ENCODE peak calls at places on chromosomes 16 and 17, in eight cellular contexts. O, X, U, J, H, Z, K and Y are unnamed samples.
A peak's percentile ranks its signal among the peaks of the same experiment; 100 is the strongest.

GRCh38 chr16:50635505-50636392 is 45.4 kb downstream of the SNX20 start:
- DNase-seq in O (no peak), X (no peak), K (peak; percentile 60), U (no peak), Z (no peak), J (no peak), H (no peak), Y (no peak)

GRCh38 chr17:15092762-15093161 is 172.4 kb downstream of the PMP22 start:
- DNase-seq in K (no peak), H (no peak), X (no peak), O (peak; percentile 45), Z (no peak), J (no peak), U (peak; percentile 32), Y (no peak)

GRCh38 chr17:49557204-49558024 is 18.3 kb upstream of the NXPH3 start:
- DNase-seq in Z (peak; percentile 36), O (peak; percentile 30), H (no peak), J (no peak), K (peak; percentile 92), X (no peak), U (peak; percentile 80), Y (no peak)

GRCh38 chr17:65332375-65332774 is 195.2 kb downstream of the RGS9 start:
- DNase-seq in X (no peak), H (no peak), U (peak; percentile 71), Z (no peak), K (peak; percentile 37), J (no peak), O (peak; percentile 57), Y (no peak)

GRCh38 chr16:29877266-29877961 is 14.4 kb upstream of the CDIPT start:
- DNase-seq in J (no peak), X (no peak), Z (no peak), H (no peak), U (no peak), O (peak; percentile 41), K (peak; percentile 100), Y (peak; percentile 71)

GRCh38 chr17:69030145-69030544 is 30.6 kb downstream of the ABCA9 start:
- DNase-seq in X (no peak), O (peak; percentile 20), U (no peak), H (no peak), J (no peak), K (no peak), Z (no peak), Y (no peak)

GRCh38 chr17:77772461-77772897 is 186.0 kb upstream of the TNRC6C start:
- DNase-seq in K (peak; percentile 91), Z (peak; percentile 91), U (peak; percentile 50), O (no peak), X (peak; percentile 63), J (peak; percentile 82), H (no peak), Y (peak; percentile 48)

GRCh38 chr17:62704381-62704971 is 77.0 kb downstream of the MRC2 start:
- DNase-seq in X (no peak), J (peak; percentile 54), H (peak; percentile 60), U (peak; percentile 93), K (peak; percentile 74), Z (peak; percentile 76), O (peak; percentile 92), Y (peak; percentile 65)

GRCh38 chr16:88377961-88378360 is 4.8 kb upstream of the ZNF469 start:
- DNase-seq in Z (peak; percentile 47), O (no peak), X (peak; percentile 7), H (no peak), K (no peak), J (no peak), U (no peak), Y (peak; percentile 35)

GRCh38 chr17:5022171-5022711 is 13.0 kb downstream of the SLC52A1 start:
- DNase-seq in U (no peak), O (no peak), Z (no peak), J (no peak), H (no peak), K (no peak), X (no peak), Y (no peak)

GRCh38 chr16:13332713-13333255 is 431.4 kb downstream of the SHISA9 start:
- DNase-seq in U (no peak), H (no peak), X (no peak), K (peak; percentile 54), Z (no peak), O (no peak), J (no peak), Y (no peak)

GRCh38 chr17:54992797-54993639 is 24.5 kb downstream of the STXBP4 start:
- DNase-seq in Z (no peak), O (peak; percentile 30), J (no peak), K (peak; percentile 86), X (no peak), U (peak; percentile 82), H (no peak), Y (no peak)

GRCh38 chr17:65219124-65219523 is 82.0 kb downstream of the RGS9 start:
- DNase-seq in X (no peak), U (no peak), Z (no peak), H (no peak), O (no peak), K (no peak), J (no peak), Y (no peak)

GRCh38 chr16:1288813-1289479 is 20.5 kb upstream of the UBE2I start:
- DNase-seq in H (no peak), Z (no peak), U (no peak), X (no peak), O (no peak), J (no peak), K (peak; percentile 65), Y (no peak)

GRCh38 chr17:20791626-20792025 is 212.1 kb downstream of the CDRT15L2 start:
- DNase-seq in U (no peak), Z (no peak), H (no peak), O (no peak), K (no peak), X (no peak), J (no peak), Y (no peak)

GRCh38 chr17:76402711-76403110 is 18.3 kb downstream of the SPHK1 start:
- DNase-seq in H (no peak), J (no peak), Z (no peak), O (no peak), U (no peak), X (no peak), K (no peak), Y (peak; percentile 37)

GRCh38 chr17:5468075-5468473 is 708 bp downstream of the DHX33 start:
- DNase-seq in Z (no peak), H (no peak), J (no peak), U (no peak), X (no peak), O (peak; percentile 16), K (peak; percentile 14), Y (no peak)

GRCh38 chr16:8736123-8736680 is 61.2 kb downstream of the TMEM186 start:
- DNase-seq in J (no peak), Z (peak; percentile 21), H (no peak), O (no peak), X (no peak), K (no peak), U (no peak), Y (no peak)

GRCh38 chr17:8156174-8156992 is 4.2 kb upstream of the PER1 start:
- DNase-seq in H (peak; percentile 100), U (peak; percentile 99), X (peak; percentile 100), J (peak; percentile 100), K (peak; percentile 100), O (peak; percentile 100), Z (peak; percentile 100), Y (peak; percentile 100)
- TF ChIP-seq CTCF in H (no peak), U (no peak), X (no peak), J (no peak), K (peak; percentile 10), O (no peak), Z (no peak), Y (no peak)

GRCh38 chr17:44385287-44386181 is 3.9 kb downstream of the ITGA2B start:
- DNase-seq in H (peak; percentile 55), X (peak; percentile 83), U (peak; percentile 87), K (peak; percentile 96), Z (peak; percentile 88), O (peak; percentile 61), J (peak; percentile 80), Y (peak; percentile 86)
- H3K27ac ChIP-seq in H (no peak overlapping the region), X (no peak overlapping the region), U (no peak overlapping the region), K (no peak overlapping the region), Z (no peak overlapping the region), O (no peak overlapping the region), J (no peak overlapping the region), Y (no peak overlapping the region)

DNA sequence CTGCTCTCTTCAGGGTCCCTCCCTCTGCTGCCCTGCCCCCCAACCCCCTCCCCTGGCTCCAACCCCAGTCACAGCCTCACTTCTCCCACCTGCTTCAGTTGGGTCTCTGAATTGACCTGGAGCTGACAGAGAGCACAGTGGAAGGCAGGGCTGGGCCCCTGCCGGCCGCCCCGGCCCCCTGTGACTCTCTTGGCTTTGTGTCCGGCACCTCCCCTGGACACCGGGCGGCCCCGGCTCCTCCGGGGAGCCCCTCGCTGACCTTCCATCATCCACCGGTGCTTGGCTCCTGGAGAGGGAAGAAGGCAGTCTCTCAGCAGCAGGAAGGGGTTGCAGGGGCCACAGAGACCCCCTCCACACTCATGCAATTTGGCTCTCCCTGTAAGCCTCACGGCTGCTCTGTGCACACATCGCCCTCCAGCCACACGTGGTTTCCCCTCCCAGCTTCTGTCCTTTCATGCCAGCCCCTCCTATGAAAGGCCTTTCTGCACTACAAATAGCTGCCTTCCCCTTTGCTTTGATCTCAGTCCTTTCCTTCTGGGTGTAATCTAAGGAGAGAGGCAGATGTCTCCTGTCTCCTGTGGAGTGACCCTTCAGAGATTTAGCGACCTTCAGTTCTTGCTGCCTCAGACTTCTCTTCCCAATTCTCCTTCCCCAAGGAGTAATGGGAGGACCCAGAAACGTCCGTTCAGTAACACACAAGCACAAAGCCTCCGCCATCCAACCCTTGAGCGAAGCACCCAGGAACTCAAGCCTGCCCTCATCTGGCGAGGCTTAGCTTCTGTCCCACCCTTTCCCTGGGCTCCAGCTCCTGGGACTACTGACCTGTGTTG is 8.3 kb downstream of the NKIRAS2 start:
- DNase-seq in H (no peak), Z (no peak), K (peak; percentile 92), X (no peak), J (no peak), O (no peak), U (peak; percentile 18), Y (no peak)
- TF ChIP-seq CTCF in H (peak; percentile 54), Z (no peak), K (peak; percentile 87), X (no peak), J (no peak), O (no peak), U (peak; percentile 38), Y (no peak)

DNA sequence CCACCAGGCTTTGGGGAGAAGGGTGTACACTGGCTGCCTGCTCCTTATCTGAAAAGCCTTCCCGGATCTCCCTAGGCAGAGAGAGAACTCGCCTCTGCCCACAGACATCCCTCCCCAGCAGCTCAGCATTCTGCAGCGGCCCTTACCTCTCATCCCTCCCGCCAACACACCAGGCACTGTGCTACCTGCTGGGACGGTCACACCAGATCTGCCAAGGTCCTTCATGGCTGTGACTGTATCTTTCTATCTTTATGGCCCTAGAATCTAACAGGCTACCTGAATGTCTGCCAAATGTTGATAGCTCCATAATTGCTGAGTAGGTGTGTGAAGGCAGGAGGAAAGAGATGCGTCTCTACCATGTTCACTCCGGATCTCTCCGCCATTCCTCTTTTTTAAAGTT is 7.9 kb downstream of the TSNAXIP1 start:
- DNase-seq in U (no peak), Z (no peak), X (no peak), O (no peak), K (no peak), H (no peak), J (no peak), Y (no peak)
- H3K27ac ChIP-seq in U (no peak overlapping the region), Z (no peak overlapping the region), X (no peak overlapping the region), O (no peak overlapping the region), K (no peak overlapping the region), H (no peak overlapping the region), J (no peak overlapping the region), Y (no peak overlapping the region)

GRCh38 chr16:52671560-52671959 is 124.6 kb upstream of the TOX3 start:
- DNase-seq in Z (no peak), K (no peak), U (no peak), X (no peak), O (no peak), J (no peak), H (no peak), Y (no peak)
- TF ChIP-seq CTCF in Z (no peak), K (no peak), U (no peak), X (no peak), O (no peak), J (no peak), H (no peak), Y (no peak)